ENCODE peak calls at places on chromosomes 16 and 17, in nine cellular contexts. One of them, this sample, is unnamed.

GRCh38 chr17:1774390-1775176 is 12.7 kb downstream of the SERPINF1 start:
- DNase-seq in progenitor cell of endocrine pancreas: no peak
- DNase-seq in memory B cell: no peak
- DNase-seq in head of caudate nucleus: no peak
- DNase-seq in A549: no peak
- DNase-seq in colonic mucosa: no peak
- DNase-seq in GDM1: no peak
- DNase-seq in NCI-H510A: no peak
- DNase-seq in foreskin keratinocyte: no peak
- DNase-seq in this sample: no peak

GRCh38 chr17:42041619-42042018 is 8.8 kb downstream of the C17orf113 start:
- DNase-seq in progenitor cell of endocrine pancreas: no peak
- DNase-seq in foreskin keratinocyte: no peak
- DNase-seq in A549: no peak
- DNase-seq in memory B cell: no peak
- DNase-seq in head of caudate nucleus: no peak
- DNase-seq in NCI-H510A: no peak
- DNase-seq in colonic mucosa: no peak
- DNase-seq in GDM1: no peak
- DNase-seq in this sample: no peak

GRCh38 chr17:75152971-75153853 is 1.1 kb downstream of the JPT1 start:
- DNase-seq in head of caudate nucleus: peak; percentile 20
- DNase-seq in colonic mucosa: peak; percentile 80
- DNase-seq in A549: peak; percentile 70
- DNase-seq in GDM1: no peak
- DNase-seq in foreskin keratinocyte: no peak
- DNase-seq in NCI-H510A: no peak
- DNase-seq in memory B cell: no peak
- DNase-seq in progenitor cell of endocrine pancreas: no peak
- DNase-seq in this sample: peak; percentile 41

GRCh38 chr17:1907818-1908698 is 78.3 kb downstream of the RPA1 start:
- DNase-seq in A549: no peak
- DNase-seq in head of caudate nucleus: peak; percentile 43
- DNase-seq in progenitor cell of endocrine pancreas: no peak
- DNase-seq in GDM1: no peak
- DNase-seq in NCI-H510A: no peak
- DNase-seq in memory B cell: peak; percentile 16
- DNase-seq in colonic mucosa: no peak
- DNase-seq in foreskin keratinocyte: no peak
- DNase-seq in this sample: no peak

GRCh38 chr17:8147141-8147804 is 4.9 kb downstream of the PER1 start:
- DNase-seq in progenitor cell of endocrine pancreas: no peak
- DNase-seq in foreskin keratinocyte: no peak
- DNase-seq in GDM1: no peak
- DNase-seq in memory B cell: no peak
- DNase-seq in head of caudate nucleus: no peak
- DNase-seq in NCI-H510A: no peak
- DNase-seq in A549: no peak
- DNase-seq in colonic mucosa: no peak
- DNase-seq in this sample: no peak

GRCh38 chr16:81810894-81811538 is 31.9 kb downstream of the PLCG2 start:
- DNase-seq in foreskin keratinocyte: no peak
- DNase-seq in memory B cell: no peak
- DNase-seq in NCI-H510A: no peak
- DNase-seq in A549: no peak
- DNase-seq in GDM1: no peak
- DNase-seq in head of caudate nucleus: no peak
- DNase-seq in colonic mucosa: no peak
- DNase-seq in progenitor cell of endocrine pancreas: no peak
- DNase-seq in this sample: no peak

GRCh38 chr17:41518031-41518430 is 659 bp downstream of the KRT15 start:
- DNase-seq in foreskin keratinocyte: no peak
- DNase-seq in memory B cell: no peak
- DNase-seq in GDM1: no peak
- DNase-seq in A549: no peak
- DNase-seq in NCI-H510A: no peak
- DNase-seq in progenitor cell of endocrine pancreas: no peak
- DNase-seq in head of caudate nucleus: no peak
- DNase-seq in colonic mucosa: no peak
- DNase-seq in this sample: no peak

GRCh38 chr16:67723151-67723915 is 4.2 kb upstream of the GFOD2 start:
- DNase-seq in A549: no peak
- DNase-seq in memory B cell: no peak
- DNase-seq in NCI-H510A: no peak
- DNase-seq in GDM1: no peak
- DNase-seq in foreskin keratinocyte: peak; percentile 77
- DNase-seq in colonic mucosa: no peak
- DNase-seq in head of caudate nucleus: no peak
- DNase-seq in progenitor cell of endocrine pancreas: no peak
- DNase-seq in this sample: peak; percentile 84

GRCh38 chr17:40491486-40491885 is 9.9 kb downstream of the TNS4 start:
- DNase-seq in NCI-H510A: no peak
- DNase-seq in foreskin keratinocyte: no peak
- DNase-seq in head of caudate nucleus: no peak
- DNase-seq in progenitor cell of endocrine pancreas: no peak
- DNase-seq in memory B cell: no peak
- DNase-seq in colonic mucosa: peak; percentile 69
- DNase-seq in GDM1: no peak
- DNase-seq in A549: no peak
- DNase-seq in this sample: no peak

GRCh38 chr16:27333549-27333948 is 19.8 kb downstream of the IL4R start:
- DNase-seq in memory B cell: no peak
- DNase-seq in colonic mucosa: no peak
- DNase-seq in A549: no peak
- DNase-seq in GDM1: no peak
- DNase-seq in foreskin keratinocyte: no peak
- DNase-seq in head of caudate nucleus: no peak
- DNase-seq in NCI-H510A: no peak
- DNase-seq in progenitor cell of endocrine pancreas: no peak
- DNase-seq in this sample: no peak

GRCh38 chr17:17819561-17819995 is 17.2 kb downstream of the SREBF1 start:
- DNase-seq in progenitor cell of endocrine pancreas: no peak
- DNase-seq in colonic mucosa: peak; percentile 78
- DNase-seq in memory B cell: no peak
- DNase-seq in head of caudate nucleus: no peak
- DNase-seq in foreskin keratinocyte: no peak
- DNase-seq in NCI-H510A: no peak
- DNase-seq in GDM1: no peak
- DNase-seq in A549: peak; percentile 95
- DNase-seq in this sample: no peak

GRCh38 chr17:79658811-79659207 is 48.0 kb upstream of the RBFOX3 start:
- DNase-seq in progenitor cell of endocrine pancreas: peak; percentile 14
- DNase-seq in head of caudate nucleus: no peak
- DNase-seq in GDM1: no peak
- DNase-seq in NCI-H510A: no peak
- DNase-seq in memory B cell: no peak
- DNase-seq in A549: peak; percentile 70
- DNase-seq in colonic mucosa: no peak
- DNase-seq in foreskin keratinocyte: no peak
- DNase-seq in this sample: no peak

GRCh38 chr17:27551701-27552466 is 79.1 kb upstream of the LGALS9 start:
- DNase-seq in memory B cell: no peak
- DNase-seq in A549: peak; percentile 93
- DNase-seq in head of caudate nucleus: no peak
- DNase-seq in colonic mucosa: peak; percentile 75
- DNase-seq in GDM1: no peak
- DNase-seq in foreskin keratinocyte: peak; percentile 32
- DNase-seq in NCI-H510A: no peak
- DNase-seq in progenitor cell of endocrine pancreas: no peak
- DNase-seq in this sample: no peak

GRCh38 chr16:83176802-83177201 is 550.0 kb downstream of the CDH13 start:
- DNase-seq in progenitor cell of endocrine pancreas: no peak
- DNase-seq in GDM1: no peak
- DNase-seq in A549: no peak
- DNase-seq in head of caudate nucleus: no peak
- DNase-seq in foreskin keratinocyte: no peak
- DNase-seq in colonic mucosa: no peak
- DNase-seq in memory B cell: no peak
- DNase-seq in NCI-H510A: no peak
- DNase-seq in this sample: no peak

GRCh38 chr17:82228278-82228841 is 482 bp upstream of the SLC16A3 start:
- DNase-seq in colonic mucosa: peak; percentile 78
- DNase-seq in A549: no peak
- DNase-seq in GDM1: peak; percentile 63
- DNase-seq in foreskin keratinocyte: no peak
- DNase-seq in head of caudate nucleus: no peak
- DNase-seq in progenitor cell of endocrine pancreas: no peak
- DNase-seq in memory B cell: peak; percentile 55
- DNase-seq in NCI-H510A: no peak
- DNase-seq in this sample: no peak

GRCh38 chr17:32143525-32143865 is 1.2 kb downstream of the RHOT1 start:
- DNase-seq in A549: no peak
- DNase-seq in NCI-H510A: no peak
- DNase-seq in memory B cell: no peak
- DNase-seq in GDM1: no peak
- DNase-seq in foreskin keratinocyte: no peak
- DNase-seq in colonic mucosa: no peak
- DNase-seq in progenitor cell of endocrine pancreas: no peak
- DNase-seq in head of caudate nucleus: no peak
- DNase-seq in this sample: no peak

GRCh38 chr17:79875511-79875910 is 36.3 kb upstream of the CBX4 start:
- DNase-seq in progenitor cell of endocrine pancreas: no peak
- DNase-seq in memory B cell: no peak
- DNase-seq in foreskin keratinocyte: no peak
- DNase-seq in GDM1: no peak
- DNase-seq in A549: no peak
- DNase-seq in NCI-H510A: no peak
- DNase-seq in colonic mucosa: no peak
- DNase-seq in head of caudate nucleus: no peak
- DNase-seq in this sample: no peak

GRCh38 chr17:7897773-7898172 is 9.2 kb downstream of the CHD3 start:
- DNase-seq in memory B cell: no peak
- DNase-seq in progenitor cell of endocrine pancreas: no peak
- DNase-seq in GDM1: peak; percentile 12
- DNase-seq in colonic mucosa: no peak
- DNase-seq in A549: peak; percentile 55
- DNase-seq in NCI-H510A: no peak
- DNase-seq in foreskin keratinocyte: no peak
- DNase-seq in head of caudate nucleus: no peak
- DNase-seq in this sample: no peak

This sample was measured in DMS79.